ENCODE peak calls at places on chromosomes 7 and 10, in four cellular contexts. One of them, this sample, is unnamed.

GRCh38 chr10:124588736-124589451 is 127.3 kb downstream of the LHPP start:
- DNase-seq in CD4-positive, alpha-beta memory T cell: no peak
- DNase-seq in MM.1S: no peak
- DNase-seq in stimulated activated CD4-positive, alpha-beta T cell treated with anti-CD3 and anti-CD28 coated beads, Interleukin-4, amount 100 ng/mL, for 24 hours: no peak
- DNase-seq in this sample: no peak

GRCh38 chr7:105648561-105649401 is 67.5 kb upstream of the EFCAB10 start:
- DNase-seq in CD4-positive, alpha-beta memory T cell: no peak
- DNase-seq in MM.1S: no peak
- DNase-seq in stimulated activated CD4-positive, alpha-beta T cell treated with anti-CD3 and anti-CD28 coated beads, Interleukin-4, amount 100 ng/mL, for 24 hours: no peak
- DNase-seq in this sample: no peak

GRCh38 chr10:59894114-59894513 is 12.2 kb downstream of the CCDC6 start:
- DNase-seq in CD4-positive, alpha-beta memory T cell: no peak
- DNase-seq in MM.1S: no peak
- DNase-seq in stimulated activated CD4-positive, alpha-beta T cell treated with anti-CD3 and anti-CD28 coated beads, Interleukin-4, amount 100 ng/mL, for 24 hours: no peak
- DNase-seq in this sample: no peak

GRCh38 chr7:36115448-36116321 is 37.4 kb upstream of the EEPD1 start:
- DNase-seq in CD4-positive, alpha-beta memory T cell: peak
- DNase-seq in MM.1S: no peak
- DNase-seq in stimulated activated CD4-positive, alpha-beta T cell treated with anti-CD3 and anti-CD28 coated beads, Interleukin-4, amount 100 ng/mL, for 24 hours: peak
- DNase-seq in this sample: no peak

GRCh38 chr7:30925117-30925516 is 13.5 kb downstream of the AQP1 start:
- DNase-seq in CD4-positive, alpha-beta memory T cell: no peak
- DNase-seq in MM.1S: no peak
- DNase-seq in stimulated activated CD4-positive, alpha-beta T cell treated with anti-CD3 and anti-CD28 coated beads, Interleukin-4, amount 100 ng/mL, for 24 hours: no peak
- DNase-seq in this sample: no peak

GRCh38 chr7:141013345-141013715 is 1.4 kb downstream of the MRPS33 start:
- DNase-seq in CD4-positive, alpha-beta memory T cell: no peak
- DNase-seq in MM.1S: peak
- DNase-seq in stimulated activated CD4-positive, alpha-beta T cell treated with anti-CD3 and anti-CD28 coated beads, Interleukin-4, amount 100 ng/mL, for 24 hours: no peak
- DNase-seq in this sample: no peak

GRCh38 chr7:94344826-94345225 is 49.9 kb upstream of the COL1A2 start:
- DNase-seq in CD4-positive, alpha-beta memory T cell: no peak
- DNase-seq in MM.1S: no peak
- DNase-seq in stimulated activated CD4-positive, alpha-beta T cell treated with anti-CD3 and anti-CD28 coated beads, Interleukin-4, amount 100 ng/mL, for 24 hours: no peak
- DNase-seq in this sample: no peak

GRCh38 chr7:68785036-68785435 is 813.2 kb upstream of the AUTS2 start:
- DNase-seq in CD4-positive, alpha-beta memory T cell: no peak
- DNase-seq in MM.1S: no peak
- DNase-seq in stimulated activated CD4-positive, alpha-beta T cell treated with anti-CD3 and anti-CD28 coated beads, Interleukin-4, amount 100 ng/mL, for 24 hours: no peak
- DNase-seq in this sample: no peak

GRCh38 chr10:17740668-17741067 is 11.3 kb upstream of the TMEM236 start:
- DNase-seq in CD4-positive, alpha-beta memory T cell: no peak
- DNase-seq in MM.1S: no peak
- DNase-seq in stimulated activated CD4-positive, alpha-beta T cell treated with anti-CD3 and anti-CD28 coated beads, Interleukin-4, amount 100 ng/mL, for 24 hours: no peak
- DNase-seq in this sample: no peak

GRCh38 chr10:110502851-110503301 is 5.2 kb downstream of the DUSP5 start:
- DNase-seq in CD4-positive, alpha-beta memory T cell: no peak
- DNase-seq in MM.1S: peak
- DNase-seq in stimulated activated CD4-positive, alpha-beta T cell treated with anti-CD3 and anti-CD28 coated beads, Interleukin-4, amount 100 ng/mL, for 24 hours: no peak
- DNase-seq in this sample: no peak

GRCh38 chr10:113179270-113179669 is 229.2 kb downstream of the TCF7L2 start:
- DNase-seq in CD4-positive, alpha-beta memory T cell: no peak
- DNase-seq in MM.1S: no peak
- DNase-seq in stimulated activated CD4-positive, alpha-beta T cell treated with anti-CD3 and anti-CD28 coated beads, Interleukin-4, amount 100 ng/mL, for 24 hours: no peak
- DNase-seq in this sample: no peak

GRCh38 chr7:91657386-91658120 is 222.9 kb downstream of the MTERF1 start:
- DNase-seq in CD4-positive, alpha-beta memory T cell: no peak
- DNase-seq in MM.1S: no peak
- DNase-seq in stimulated activated CD4-positive, alpha-beta T cell treated with anti-CD3 and anti-CD28 coated beads, Interleukin-4, amount 100 ng/mL, for 24 hours: no peak
- DNase-seq in this sample: no peak

GRCh38 chr10:91432175-91432574 is 22.0 kb downstream of the HECTD2 start:
- DNase-seq in CD4-positive, alpha-beta memory T cell: no peak
- DNase-seq in MM.1S: no peak
- DNase-seq in stimulated activated CD4-positive, alpha-beta T cell treated with anti-CD3 and anti-CD28 coated beads, Interleukin-4, amount 100 ng/mL, for 24 hours: no peak
- DNase-seq in this sample: no peak

GRCh38 chr7:12647364-12648219 is 39.8 kb upstream of the ARL4A start:
- DNase-seq in CD4-positive, alpha-beta memory T cell: no peak
- DNase-seq in MM.1S: no peak
- DNase-seq in stimulated activated CD4-positive, alpha-beta T cell treated with anti-CD3 and anti-CD28 coated beads, Interleukin-4, amount 100 ng/mL, for 24 hours: no peak
- DNase-seq in this sample: no peak

GRCh38 chr10:114824396-114824795 is 2.8 kb downstream of the FHIP2A start:
- DNase-seq in CD4-positive, alpha-beta memory T cell: no peak
- DNase-seq in MM.1S: no peak
- DNase-seq in stimulated activated CD4-positive, alpha-beta T cell treated with anti-CD3 and anti-CD28 coated beads, Interleukin-4, amount 100 ng/mL, for 24 hours: no peak
- DNase-seq in this sample: no peak

GRCh38 chr7:41777894-41778596 is 75.2 kb upstream of the INHBA start:
- DNase-seq in CD4-positive, alpha-beta memory T cell: no peak
- DNase-seq in MM.1S: no peak
- DNase-seq in stimulated activated CD4-positive, alpha-beta T cell treated with anti-CD3 and anti-CD28 coated beads, Interleukin-4, amount 100 ng/mL, for 24 hours: no peak
- DNase-seq in this sample: no peak

GRCh38 chr10:17877121-17877520 is 68.0 kb downstream of the MRC1 start:
- DNase-seq in CD4-positive, alpha-beta memory T cell: no peak
- DNase-seq in MM.1S: no peak
- DNase-seq in stimulated activated CD4-positive, alpha-beta T cell treated with anti-CD3 and anti-CD28 coated beads, Interleukin-4, amount 100 ng/mL, for 24 hours: no peak
- DNase-seq in this sample: no peak

GRCh38 chr7:38410056-38410455 is 136.6 kb upstream of the TARP start:
- DNase-seq in CD4-positive, alpha-beta memory T cell: no peak
- DNase-seq in MM.1S: no peak
- DNase-seq in stimulated activated CD4-positive, alpha-beta T cell treated with anti-CD3 and anti-CD28 coated beads, Interleukin-4, amount 100 ng/mL, for 24 hours: no peak
- DNase-seq in this sample: no peak

GRCh38 chr10:83880252-83880791 is 259.0 kb upstream of the GHITM start:
- DNase-seq in CD4-positive, alpha-beta memory T cell: no peak
- DNase-seq in MM.1S: no peak
- DNase-seq in stimulated activated CD4-positive, alpha-beta T cell treated with anti-CD3 and anti-CD28 coated beads, Interleukin-4, amount 100 ng/mL, for 24 hours: no peak
- DNase-seq in this sample: no peak

GRCh38 chr7:142569851-142570250 is 179.4 kb upstream of the PRSS1 start:
- DNase-seq in CD4-positive, alpha-beta memory T cell: no peak
- DNase-seq in MM.1S: no peak
- DNase-seq in stimulated activated CD4-positive, alpha-beta T cell treated with anti-CD3 and anti-CD28 coated beads, Interleukin-4, amount 100 ng/mL, for 24 hours: no peak
- DNase-seq in this sample: no peak

GRCh38 chr10:76329891-76330575 is 898.6 kb downstream of the LRMDA start:
- DNase-seq in CD4-positive, alpha-beta memory T cell: no peak
- DNase-seq in MM.1S: no peak
- DNase-seq in stimulated activated CD4-positive, alpha-beta T cell treated with anti-CD3 and anti-CD28 coated beads, Interleukin-4, amount 100 ng/mL, for 24 hours: no peak
- DNase-seq in this sample: no peak

GRCh38 chr7:158811461-158811860 is 17.8 kb downstream of the ESYT2 start:
- DNase-seq in CD4-positive, alpha-beta memory T cell: peak
- DNase-seq in MM.1S: no peak
- DNase-seq in stimulated activated CD4-positive, alpha-beta T cell treated with anti-CD3 and anti-CD28 coated beads, Interleukin-4, amount 100 ng/mL, for 24 hours: peak
- DNase-seq in this sample: no peak

GRCh38 chr10:109956454-109957091 is 33.3 kb upstream of the XPNPEP1 start:
- DNase-seq in CD4-positive, alpha-beta memory T cell: no peak
- DNase-seq in MM.1S: peak
- DNase-seq in stimulated activated CD4-positive, alpha-beta T cell treated with anti-CD3 and anti-CD28 coated beads, Interleukin-4, amount 100 ng/mL, for 24 hours: peak
- DNase-seq in this sample: peak

GRCh38 chr7:26081627-26082026 is 70.4 kb upstream of the NFE2L3 start:
- DNase-seq in CD4-positive, alpha-beta memory T cell: no peak
- DNase-seq in MM.1S: no peak
- DNase-seq in stimulated activated CD4-positive, alpha-beta T cell treated with anti-CD3 and anti-CD28 coated beads, Interleukin-4, amount 100 ng/mL, for 24 hours: no peak
- DNase-seq in this sample: no peak

GRCh38 chr10:103204353-103205255 is 11.5 kb upstream of the NT5C2 start:
- DNase-seq in CD4-positive, alpha-beta memory T cell: no peak
- DNase-seq in MM.1S: no peak
- DNase-seq in stimulated activated CD4-positive, alpha-beta T cell treated with anti-CD3 and anti-CD28 coated beads, Interleukin-4, amount 100 ng/mL, for 24 hours: no peak
- DNase-seq in this sample: no peak

GRCh38 chr7:27905951-27906350 is 166.0 kb downstream of the TAX1BP1 start:
- DNase-seq in CD4-positive, alpha-beta memory T cell: no peak
- DNase-seq in MM.1S: no peak
- DNase-seq in stimulated activated CD4-positive, alpha-beta T cell treated with anti-CD3 and anti-CD28 coated beads, Interleukin-4, amount 100 ng/mL, for 24 hours: no peak
- DNase-seq in this sample: no peak

GRCh38 chr7:65722361-65722792 is 150.5 kb upstream of the VKORC1L1 start:
- DNase-seq in CD4-positive, alpha-beta memory T cell: peak
- DNase-seq in MM.1S: peak
- DNase-seq in stimulated activated CD4-positive, alpha-beta T cell treated with anti-CD3 and anti-CD28 coated beads, Interleukin-4, amount 100 ng/mL, for 24 hours: peak
- DNase-seq in this sample: peak